ENCODE peak calls at places on chromosomes 1 and 21, in eight cellular contexts. G is GM12891; C is stimulated activated CD4-positive, alpha-beta T cell treated with anti-CD3 and anti-CD28 coated beads, Interleukin-15, amount 100 ng/mL, for 24 hours; S is activated B cell treated with CpG ODN at 0.5 μM for 24 hours; H is activated T-helper 1 cell treated with anti-CD3 and anti-CD28 coated beads, Interleukin-12 subunit alpha, Interleukin-12 subunit beta, Interleukin-2, Interleukin-4 antibody, amounts not matched to agents 30 ng/mL and 10 ng/mL and 1 ng/mL, durations not matched to agents 14 hours and 24 hours and 36 hours; Y is HL-60; O is EH; I is heart left ventricle. X is an unnamed sample.

GRCh38 chr1:97603776-97604175 is 317.1 kb downstream of the DPYD start:
- DNase-seq in O (peak; percentile 54), H (no peak), G (no peak), S (no peak), Y (no peak), C (no peak), I (no peak), X (no peak)

GRCh38 chr1:206790502-206791250 is 18.4 kb upstream of the IL10 start:
- DNase-seq in S (no peak), C (no peak), I (no peak), O (no peak), H (no peak), G (no peak), Y (no peak), X (peak; percentile 34)

GRCh38 chr1:55826413-55827080 is 611.4 kb upstream of the USP24 start:
- DNase-seq in S (no peak), G (no peak), Y (no peak), O (peak; percentile 37), H (no peak), C (no peak), I (no peak), X (no peak)

GRCh38 chr1:207017615-207018559 is 14.7 kb downstream of the C1orf116 start:
- DNase-seq in S (no peak), I (no peak), H (no peak), C (no peak), G (no peak), O (no peak), Y (peak; percentile 17), X (no peak)

GRCh38 chr1:7594714-7595295 is 176.3 kb upstream of the VAMP3 start:
- DNase-seq in I (no peak), S (no peak), Y (no peak), H (no peak), O (no peak), C (no peak), G (no peak), X (no peak)

GRCh38 chr1:183210678-183211077 is 24.6 kb downstream of the LAMC2 start:
- DNase-seq in S (no peak), G (no peak), O (no peak), H (no peak), Y (no peak), C (no peak), I (no peak), X (no peak)

GRCh38 chr1:29379438-29380073 is 143.2 kb downstream of the PTPRU start:
- DNase-seq in G (no peak), S (no peak), H (peak; percentile 3), O (peak; percentile 30), C (peak; percentile 12), I (no peak), Y (peak; percentile 1), X (no peak)

GRCh38 chr21:44498965-44499560 is 40.9 kb downstream of the KRTAP10-1 start:
- DNase-seq in G (no peak), H (no peak), Y (no peak), C (no peak), I (no peak), S (no peak), O (no peak), X (no peak)

GRCh38 chr1:41383094-41383852 is 22.0 kb downstream of the FOXO6 start:
- DNase-seq in S (no peak), C (peak; percentile 53), G (no peak), I (no peak), H (no peak), Y (no peak), O (peak; percentile 77), X (peak; percentile 56)

GRCh38 chr1:68571499-68571898 is 74.6 kb upstream of the DEPDC1 start:
- DNase-seq in G (no peak), H (no peak), C (no peak), I (no peak), O (no peak), S (no peak), Y (no peak), X (no peak)

GRCh38 chr21:17512245-17513213 is at the start of gene CXADR:
- DNase-seq in C (peak; percentile 86), G (peak; percentile 86), I (peak; percentile 76), S (peak; percentile 42), O (no peak), Y (peak; percentile 20), H (peak; percentile 69), X (peak; percentile 86)

GRCh38 chr1:47471163-47471562 is 33.3 kb downstream of the FOXD2 start:
- DNase-seq in O (peak; percentile 31), G (no peak), C (no peak), S (no peak), H (no peak), I (no peak), Y (no peak), X (no peak)

X was measured in GM13977.